ENCODE peak calls at places on chromosomes 3 and 15, in seven cellular contexts. Y is stimulated activated CD8-positive, alpha-beta memory T cell treated with anti-CD3 and anti-CD28 coated beads, Interleukin-15, amount 100 ng/mL, for 24 hours; Z is dorsolateral prefrontal cortex; E is heart left ventricle; F is C1 segment of cervical spinal cord; S is H4; I is naive B cell. U is an unnamed sample.

GRCh38 chr15:64699767-64700388 is 75.5 kb downstream of the RBPMS2 start:
- DNase-seq in Y (no peak), Z (no peak), E (no peak), F (peak; percentile 45), S (no peak), I (no peak), U (peak; percentile 78)

GRCh38 chr3:72081456-72081855 is 296.5 kb upstream of the PROK2 start:
- DNase-seq in Y (no peak), Z (no peak), E (no peak), F (no peak), S (no peak), I (no peak), U (no peak)

GRCh38 chr3:28915711-28916481 is 365.0 kb upstream of the RBMS3 start:
- DNase-seq in Y (no peak), Z (no peak), E (no peak), F (no peak), S (peak; percentile 63), I (no peak), U (no peak)

GRCh38 chr15:99452010-99452409 is 113.8 kb upstream of the MEF2A start:
- DNase-seq in Y (no peak), Z (no peak), E (no peak), F (no peak), S (no peak), I (no peak), U (peak; percentile 22)

GRCh38 chr15:36591534-36592411 is 12.3 kb downstream of the CDIN1 start:
- DNase-seq in Y (no peak), Z (no peak), E (no peak), F (no peak), S (no peak), I (no peak), U (no peak)

GRCh38 chr15:57367556-57367955 is 8.7 kb upstream of the CGNL1 start:
- DNase-seq in Y (no peak), Z (no peak), E (no peak), F (no peak), S (no peak), I (no peak), U (no peak)

GRCh38 chr3:16875876-16876575 is 8.7 kb upstream of the PLCL2 start:
- DNase-seq in Y (no peak), Z (no peak), E (peak; percentile 27), F (no peak), S (no peak), I (no peak), U (no peak)

GRCh38 chr3:143171141-143171651 is 51.6 kb downstream of the CHST2 start:
- DNase-seq in Y (no peak), Z (no peak), E (no peak), F (no peak), S (peak; percentile 64), I (no peak), U (no peak)

GRCh38 chr3:147630921-147631320 is 221.8 kb downstream of the ZIC1 start:
- DNase-seq in Y (no peak), Z (no peak), E (no peak), F (no peak), S (no peak), I (no peak), U (no peak)

GRCh38 chr3:105823149-105823866 is 45.5 kb downstream of the CBLB start:
- DNase-seq in Y (no peak), Z (no peak), E (no peak), F (no peak), S (peak; percentile 79), I (no peak), U (no peak)

GRCh38 chr3:52194541-52195296 is 3.2 kb upstream of the ALAS1 start:
- DNase-seq in Y (no peak), Z (no peak), E (no peak), F (no peak), S (no peak), I (no peak), U (no peak)

GRCh38 chr15:78726870-78727551 is 84.3 kb downstream of the ADAMTS7 start:
- DNase-seq in Y (no peak), Z (no peak), E (no peak), F (no peak), S (peak; percentile 28), I (no peak), U (peak; percentile 88)

GRCh38 chr3:185789891-185790830 is 34.7 kb downstream of the IGF2BP2 start:
- DNase-seq in Y (no peak), Z (no peak), E (no peak), F (no peak), S (no peak), I (no peak), U (no peak)

GRCh38 chr3:184145120-184145524 is 10.0 kb downstream of the EIF2B5 start:
- DNase-seq in Y (no peak), Z (no peak), E (no peak), F (no peak), S (peak; percentile 61), I (peak; percentile 23), U (peak; percentile 62)

GRCh38 chr3:188486126-188486525 is 332.2 kb downstream of the LPP start:
- DNase-seq in Y (no peak), Z (no peak), E (no peak), F (no peak), S (no peak), I (no peak), U (no peak)

GRCh38 chr3:124413989-124414598 is 316.2 kb upstream of the UMPS start:
- DNase-seq in Y (no peak), Z (no peak), E (no peak), F (no peak), S (no peak), I (no peak), U (no peak)

GRCh38 chr3:148940983-148941382 is 50.4 kb upstream of the GYG1 start:
- DNase-seq in Y (no peak), Z (no peak), E (no peak), F (no peak), S (no peak), I (no peak), U (no peak)

GRCh38 chr15:86555114-86555513 is 475.4 kb downstream of the AGBL1 start:
- DNase-seq in Y (no peak), Z (no peak), E (no peak), F (no peak), S (no peak), I (no peak), U (no peak)

GRCh38 chr15:66777054-66777453 is 75.0 kb downstream of the SMAD6 start:
- DNase-seq in Y (no peak), Z (no peak), E (no peak), F (no peak), S (no peak), I (no peak), U (no peak)

GRCh38 chr3:157981819-157982218 is 124.4 kb downstream of the SHOX2 start:
- DNase-seq in Y (no peak), Z (no peak), E (no peak), F (no peak), S (no peak), I (no peak), U (no peak)

GRCh38 chr3:72180405-72180804 is 395.5 kb upstream of the PROK2 start:
- DNase-seq in Y (no peak), Z (no peak), E (no peak), F (no peak), S (no peak), I (no peak), U (no peak)

GRCh38 chr15:75063889-75064288 is 40.5 kb downstream of the PPCDC start:
- DNase-seq in Y (no peak), Z (no peak), E (no peak), F (no peak), S (no peak), I (no peak), U (no peak)

U was measured in H1.